ENCODE peak calls at places on chromosome 9, in six cellular contexts. F, D, R, T, O and V are unnamed samples.

GRCh38 chr9:99368341-99369326 is 146.6 kb downstream of the SEC61B start:
- DNase-seq in F (peak), D (peak), R (peak), T (no peak), O (peak), V (no peak)

GRCh38 chr9:92960561-92961290 is 13.4 kb downstream of the FGD3 start:
- DNase-seq in F (no peak), D (no peak), R (no peak), T (no peak), O (no peak), V (no peak)

GRCh38 chr9:137486141-137486490 is 27.0 kb upstream of the NSMF start:
- DNase-seq in F (no peak), D (no peak), R (no peak), T (no peak), O (no peak), V (no peak)

GRCh38 chr9:14313951-14314423 is at the start of gene NFIB:
- DNase-seq in F (peak), D (peak), R (peak), T (no peak), O (peak), V (peak)

GRCh38 chr9:34279431-34279830 is 49.6 kb downstream of the KIF24 start:
- DNase-seq in F (no peak), D (no peak), R (peak), T (no peak), O (peak), V (no peak)

GRCh38 chr9:92506184-92506857 is 24.0 kb upstream of the ASPN start:
- DNase-seq in F (peak), D (peak), R (peak), T (no peak), O (no peak), V (no peak)

GRCh38 chr9:129285382-129285781 is 107.3 kb upstream of the IER5L start:
- DNase-seq in F (no peak), D (no peak), R (no peak), T (no peak), O (no peak), V (no peak)

GRCh38 chr9:32551491-32552049 is 557 bp upstream of the SMIM27 start:
- DNase-seq in F (peak), D (peak), R (no peak), T (peak), O (peak), V (peak)

GRCh38 chr9:114364528-114365041 is 23.2 kb downstream of the AKNA start:
- DNase-seq in F (no peak), D (peak), R (peak), T (no peak), O (no peak), V (no peak)

GRCh38 chr9:1454211-1454979 is 404.2 kb downstream of the DMRT2 start:
- DNase-seq in F (no peak), D (no peak), R (no peak), T (no peak), O (no peak), V (no peak)

GRCh38 chr9:109101810-109102209 is 17.9 kb downstream of the TMEM245 start:
- DNase-seq in F (peak), D (peak), R (peak), T (peak), O (peak), V (no peak)

GRCh38 chr9:77899679-77900354 is 131.8 kb downstream of the GNAQ start:
- DNase-seq in F (peak), D (peak), R (peak), T (no peak), O (no peak), V (no peak)

GRCh38 chr9:33198163-33198562 is 31.0 kb upstream of the B4GALT1 start:
- DNase-seq in F (peak), D (peak), R (no peak), T (no peak), O (no peak), V (no peak)

GRCh38 chr9:89225587-89225986 is 47.0 kb upstream of the SHC3 start:
- DNase-seq in F (peak), D (peak), R (no peak), T (no peak), O (no peak), V (no peak)
- H3K9ac ChIP-seq in F (no peak), D (no peak), R (no peak), T (no peak), O (no peak), V (no peak)

GRCh38 chr9:122368642-122369041 is 2.2 kb upstream of the PTGS1 start:
- DNase-seq in F (no peak), D (no peak), R (no peak), T (no peak), O (no peak), V (no peak)
- TF ChIP-seq CTCF in F (no peak), D (no peak), R (no peak), T (no peak), O (no peak), V (no peak)

GRCh38 chr9:121279841-121280388 is 12.0 kb downstream of the GSN start:
- DNase-seq in F (no peak), D (peak), R (no peak), T (no peak), O (no peak), V (no peak)
- H3K9ac ChIP-seq in F (no peak), D (no peak), R (no peak), T (no peak), O (no peak), V (peak)

GRCh38 chr9:127488946-127489345 is 37.6 kb downstream of the LRSAM1 start:
- DNase-seq in F (no peak), D (no peak), R (no peak), T (no peak), O (no peak), V (no peak)
- TF ChIP-seq CTCF in F (no peak), D (no peak), R (no peak), T (no peak), O (no peak), V (no peak)

DNA sequence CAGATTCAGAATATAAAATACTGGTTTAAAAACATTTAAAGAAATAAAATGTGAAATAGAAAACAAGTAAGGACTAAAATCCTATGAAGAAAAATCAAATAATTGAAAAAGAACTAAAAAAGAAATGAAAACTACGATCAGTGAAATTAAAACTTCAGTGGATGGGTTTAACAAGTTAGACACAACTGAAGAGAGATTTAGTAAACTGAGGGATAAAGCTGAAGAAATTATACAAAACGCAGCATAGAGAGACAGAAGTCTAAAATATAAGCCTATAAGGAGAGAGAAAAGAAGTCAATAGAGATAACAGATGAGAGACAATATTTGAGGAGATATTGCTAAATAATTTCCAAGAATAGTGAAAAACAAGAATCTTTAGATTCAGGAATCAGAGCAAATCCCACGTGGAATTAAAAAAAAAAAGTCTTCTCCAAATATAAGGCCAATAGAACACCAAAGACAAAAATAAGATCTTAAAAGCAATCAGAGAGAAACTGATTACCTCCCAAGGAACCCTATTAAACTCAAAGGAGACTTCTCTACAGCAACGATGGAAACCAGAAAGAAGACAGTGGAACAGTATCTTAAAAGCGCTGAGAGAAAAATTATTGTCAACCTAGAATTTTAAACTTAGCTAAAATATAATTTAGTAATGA is 59.6 kb upstream of the ABL1 start:
- DNase-seq in F (no peak), D (no peak), R (no peak), T (no peak), O (no peak), V (no peak)
- H3K9ac ChIP-seq in F (no peak), D (no peak), R (no peak), T (no peak), O (no peak), V (no peak)

DNA sequence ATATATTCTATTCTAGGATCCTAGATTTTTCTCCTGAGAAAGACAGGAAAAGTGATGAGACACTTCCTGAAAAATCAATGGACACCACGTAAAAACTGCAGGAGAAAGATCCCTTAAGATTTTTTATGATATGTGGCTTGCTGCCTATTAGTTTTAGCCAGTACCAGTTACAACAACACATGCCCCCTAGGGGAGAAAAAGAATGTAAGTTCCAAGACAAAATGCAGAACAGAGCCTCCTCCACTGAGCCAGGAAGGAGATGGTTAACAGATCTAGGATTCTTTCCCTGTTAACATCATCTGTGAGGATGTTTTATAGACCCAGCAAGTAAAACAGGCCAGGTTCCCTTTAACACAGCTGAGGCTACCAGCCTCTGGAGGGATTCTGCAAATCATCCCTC is 574.7 kb downstream of the TLE4 start:
- DNase-seq in F (peak), D (no peak), R (no peak), T (no peak), O (no peak), V (no peak)
- TF ChIP-seq CTCF in F (peak), D (no peak), R (peak), T (no peak), O (no peak), V (no peak)